ENCODE peak calls at places on chromosomes 6 and 20, in nine cellular contexts. P is MCF 10A, W is astrocyte of the spinal cord, U is Panc1, S is heart left ventricle, N is lung, F is HFFc6, B is cardiac muscle cell, T is GM23338. C is an unnamed sample.

GRCh38 chr20:23350007-23350854 is at the start of gene NXT1:
- DNase-seq in W (peak), S (peak), P (peak), B (peak), T (peak), U (peak), F (peak), N (peak), C (peak)

GRCh38 chr6:15048367-15048766 is 197.5 kb upstream of the JARID2 start:
- DNase-seq in T (no peak), S (no peak), N (no peak), F (no peak), P (no peak), U (no peak), W (no peak), B (no peak), C (no peak)

GRCh38 chr20:59772931-59773913 is 160.2 kb downstream of the SYCP2 start:
- DNase-seq in U (no peak), W (no peak), P (no peak), T (no peak), S (no peak), F (no peak), B (no peak), N (no peak), C (peak)

GRCh38 chr6:137136065-137136464 is 37.4 kb downstream of the IL22RA2 start:
- DNase-seq in P (peak), U (no peak), W (no peak), N (no peak), B (no peak), F (no peak), S (no peak), T (no peak), C (no peak)

GRCh38 chr6:109867970-109868358 is 110.1 kb upstream of the GPR6 start:
- DNase-seq in F (no peak), T (no peak), S (no peak), P (no peak), B (no peak), W (peak), U (no peak), N (no peak), C (no peak)

GRCh38 chr6:85114583-85114939 is 335.3 kb upstream of the NT5E start:
- DNase-seq in S (no peak), P (no peak), F (no peak), B (no peak), U (no peak), N (no peak), W (no peak), T (no peak), C (no peak)

GRCh38 chr20:1894951-1895673 is at the start of gene SIRPA:
- DNase-seq in B (peak), U (no peak), W (peak), T (peak), N (peak), P (peak), S (peak), F (peak), C (no peak)

GRCh38 chr20:25065625-25066338 is 7.8 kb upstream of the ACSS1 start:
- DNase-seq in F (peak), T (peak), W (peak), B (no peak), P (peak), U (peak), S (peak), N (peak), C (no peak)

GRCh38 chr6:117270960-117271507 is 5.7 kb downstream of the VGLL2 start:
- DNase-seq in W (no peak), S (no peak), B (no peak), U (no peak), T (no peak), P (no peak), F (no peak), N (no peak), C (no peak)

GRCh38 chr6:154510144-154510905 is at the start of gene CNKSR3:
- DNase-seq in N (peak), S (peak), F (peak), U (peak), T (peak), P (peak), B (peak), W (peak), C (peak)

GRCh38 chr20:4887586-4887985 is 113.7 kb downstream of the SLC23A2 start:
- DNase-seq in B (no peak), W (no peak), P (no peak), U (no peak), S (no peak), N (no peak), F (no peak), T (no peak), C (no peak)

GRCh38 chr6:35049885-35050284 is 91.3 kb downstream of the TCP11 start:
- DNase-seq in P (no peak), W (peak), N (no peak), S (peak), U (no peak), F (no peak), T (no peak), B (no peak), C (no peak)
- TF ChIP-seq CTCF in P (no peak), W (no peak), N (no peak), S (no peak), U (no peak), F (no peak), T (no peak), B (no peak), C (no peak)

GRCh38 chr6:156378853-156379252 is 398.3 kb upstream of the ARID1B start:
- DNase-seq in F (no peak), U (no peak), W (no peak), S (no peak), P (no peak), N (no peak), T (peak), B (no peak), C (no peak)

GRCh38 chr6:156383059-156383458 is 394.1 kb upstream of the ARID1B start:
- DNase-seq in T (no peak), U (no peak), B (no peak), N (no peak), S (no peak), P (no peak), F (no peak), W (no peak), C (no peak)

GRCh38 chr6:156379392-156379910 is 397.7 kb upstream of the ARID1B start:
- DNase-seq in P (no peak), U (no peak), S (no peak), W (peak), F (no peak), T (no peak), N (no peak), B (no peak), C (no peak)

DNA sequence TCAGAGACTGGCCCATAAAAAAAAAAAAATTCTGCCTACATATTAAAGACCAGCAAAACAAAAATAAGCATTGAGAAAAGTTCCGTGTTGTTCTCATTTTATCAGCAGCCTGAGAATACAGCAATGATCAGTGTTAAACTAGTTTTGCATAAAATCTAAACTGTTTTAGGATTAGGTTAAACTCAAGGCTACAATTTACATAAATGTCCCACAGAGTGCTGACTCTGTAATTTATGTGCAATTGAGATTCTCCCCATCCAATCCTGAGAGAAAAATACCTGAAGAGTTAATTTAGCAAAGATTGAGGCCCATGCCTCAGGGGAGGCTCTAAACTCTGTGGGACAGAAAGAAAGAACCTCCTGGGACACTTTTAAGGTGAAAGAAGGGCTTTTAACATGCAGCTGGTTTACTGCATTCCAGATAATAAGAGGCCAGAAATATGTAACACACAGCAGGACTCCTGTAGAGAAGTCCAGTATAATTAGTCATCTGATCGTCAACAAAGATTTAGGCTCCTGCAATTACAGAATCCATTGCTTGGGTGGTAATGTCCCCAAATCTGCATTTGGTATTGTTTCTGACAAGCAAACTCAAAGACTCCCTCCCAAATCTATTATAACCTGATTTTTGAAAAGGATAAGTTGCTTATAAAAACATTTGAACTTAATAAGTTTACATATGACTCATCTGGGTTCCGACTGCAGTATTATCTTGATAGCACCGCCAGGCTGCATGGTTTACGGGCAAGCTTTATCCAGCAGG is 397.1 kb upstream of the ARID1B start:
- DNase-seq in N (no peak), W (peak), S (no peak), U (peak), F (peak), T (no peak), P (peak), B (no peak), C (no peak)
- TF ChIP-seq CTCF in N (no peak), W (no peak), S (no peak), U (no peak), F (no peak), T (no peak), P (no peak), B (no peak), C (peak)

GRCh38 chr6:2104524-2104880 is 140.9 kb downstream of the GMDS start:
- DNase-seq in B (no peak), N (no peak), S (no peak), U (no peak), W (no peak), T (no peak), P (no peak), F (no peak), C (no peak)
- TF ChIP-seq CTCF in B (no peak), N (no peak), S (no peak), U (peak), W (no peak), T (no peak), P (no peak), F (peak), C (no peak)

DNA sequence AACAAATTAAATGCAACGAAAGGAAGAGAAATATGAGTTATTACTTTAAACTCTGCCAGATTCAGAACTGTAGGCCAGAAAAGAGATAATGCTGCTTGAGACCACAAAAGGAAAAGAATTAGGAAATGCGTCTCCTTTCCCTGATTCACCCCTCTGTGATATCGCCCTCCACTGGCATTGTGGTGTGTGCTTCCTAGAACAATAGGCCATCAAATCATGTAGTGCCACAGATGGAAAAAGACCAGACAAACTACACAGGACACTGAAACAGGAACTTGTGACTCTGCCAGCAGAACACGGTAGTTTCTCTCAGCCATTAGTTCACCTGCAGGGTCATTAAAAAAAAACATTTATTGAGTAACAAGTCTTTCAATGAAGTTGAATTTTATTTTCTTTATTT is 14.8 kb upstream of the LAMA4 start:
- DNase-seq in F (no peak), U (no peak), W (no peak), B (no peak), T (peak), N (no peak), P (peak), S (no peak), C (no peak)
- TF ChIP-seq CTCF in F (peak), U (peak), W (peak), B (peak), T (peak), N (no peak), P (no peak), S (peak), C (peak)

DNA sequence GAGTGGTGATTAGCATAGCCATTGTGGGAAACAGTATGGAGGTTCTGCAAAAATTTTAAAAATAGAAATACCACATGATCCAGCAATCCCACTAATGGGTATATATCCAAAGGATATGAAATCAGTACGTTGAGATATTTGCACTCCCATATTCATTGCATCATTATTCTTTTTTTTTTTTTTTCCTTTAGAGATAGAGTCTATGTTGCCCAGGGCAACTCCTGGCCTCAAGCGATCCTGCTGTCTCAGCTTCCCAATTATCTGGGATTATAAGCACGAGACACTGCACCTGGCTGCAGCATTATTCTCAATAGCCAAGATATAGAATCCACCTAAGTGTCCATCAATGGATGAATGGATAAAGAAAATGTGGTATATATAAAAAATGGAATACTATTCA is 6.9 kb upstream of the MCCD1 start:
- DNase-seq in P (no peak), W (no peak), F (no peak), B (no peak), N (no peak), U (no peak), T (no peak), S (no peak), C (no peak)
- TF ChIP-seq CTCF in P (no peak), W (no peak), F (no peak), B (no peak), N (no peak), U (no peak), T (no peak), S (no peak), C (no peak)

GRCh38 chr20:775679-776135 is 7.4 kb upstream of the SLC52A3 start:
- DNase-seq in F (no peak), T (peak), B (no peak), S (no peak), N (no peak), U (no peak), W (no peak), P (no peak), C (no peak)
- TF ChIP-seq CTCF in F (no peak), T (no peak), B (no peak), S (no peak), N (no peak), U (no peak), W (no peak), P (no peak), C (no peak)

DNA sequence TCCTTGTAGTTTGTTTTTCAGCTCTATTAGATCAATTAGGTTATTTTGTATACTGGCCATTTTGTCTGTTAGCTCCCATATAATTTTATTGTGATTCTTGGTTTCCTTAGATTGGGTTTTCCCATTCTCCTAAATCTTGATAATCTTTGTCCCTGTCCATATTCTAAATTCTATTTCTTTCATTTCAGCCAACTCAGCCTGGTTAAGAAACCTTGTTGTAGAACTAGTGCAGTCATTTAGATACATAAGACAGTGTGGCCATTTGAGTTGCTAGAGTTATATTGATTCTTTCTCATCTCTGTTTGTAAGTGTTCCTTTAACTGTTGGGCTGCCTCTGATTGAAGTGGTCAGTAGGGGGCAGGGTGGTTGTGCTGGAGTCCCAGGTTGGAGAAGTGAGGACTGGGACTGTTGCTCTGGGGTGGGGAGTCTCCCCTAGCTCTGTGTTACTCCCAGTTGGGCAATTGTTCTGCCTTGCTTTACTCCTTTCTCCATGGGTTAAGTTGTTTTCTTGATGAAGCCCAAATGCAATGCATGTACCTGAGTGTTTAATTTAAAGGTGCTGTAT is 98.8 kb upstream of the NRN1 start:
- DNase-seq in P (peak), U (peak), F (no peak), T (peak), W (no peak), N (no peak), S (no peak), B (no peak), C (no peak)
- TF ChIP-seq CTCF in P (no peak), U (no peak), F (no peak), T (peak), W (no peak), N (no peak), S (no peak), B (no peak), C (peak)

DNA sequence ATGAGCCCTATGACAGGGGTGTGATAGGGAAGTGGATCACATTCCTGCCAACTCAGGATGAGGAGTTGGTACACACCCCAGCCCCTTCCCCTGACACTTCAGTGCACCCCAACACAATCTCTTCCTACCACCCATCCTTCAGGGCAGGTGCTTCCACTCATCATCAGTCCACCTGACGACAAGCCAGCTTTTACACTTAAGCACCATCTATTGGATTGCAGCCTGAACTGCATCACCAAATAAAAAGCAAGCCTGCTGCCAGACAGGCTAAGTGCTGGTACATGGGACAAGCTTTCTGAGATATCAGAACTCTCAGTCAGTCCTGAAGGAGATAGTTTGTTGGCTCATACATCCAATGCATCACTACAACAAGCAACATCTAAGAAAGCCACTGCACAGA is 69.0 kb upstream of the TMEM200A start:
- DNase-seq in W (no peak), P (peak), F (no peak), U (no peak), S (no peak), N (no peak), T (peak), B (no peak), C (no peak)
- TF ChIP-seq CTCF in W (no peak), P (no peak), F (peak), U (no peak), S (no peak), N (no peak), T (peak), B (no peak), C (no peak)

DNA sequence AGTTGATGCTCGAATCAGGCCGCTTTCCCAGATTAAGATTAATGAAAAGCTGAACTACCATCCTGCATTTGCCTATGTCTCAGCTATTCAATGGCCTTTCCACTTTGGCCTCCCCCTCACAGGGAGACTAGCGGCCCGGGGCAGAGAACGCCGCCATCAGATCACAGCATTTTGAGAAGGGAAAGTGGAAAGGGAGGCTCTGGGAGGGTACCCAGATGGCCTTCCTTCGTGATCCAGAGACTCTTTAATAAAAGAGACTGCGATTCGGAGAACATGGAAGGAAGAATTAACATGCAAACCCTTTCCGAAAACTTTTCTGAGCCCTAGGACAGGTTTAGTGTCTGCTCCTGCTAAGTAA is 533 bp downstream of the MRPS18A start:
- DNase-seq in W (no peak), T (no peak), P (no peak), S (no peak), B (no peak), F (no peak), U (no peak), N (no peak), C (no peak)
- TF ChIP-seq CTCF in W (no peak), T (no peak), P (no peak), S (no peak), B (no peak), F (no peak), U (no peak), N (no peak), C (no peak)

C was measured in osteocyte.